ENCODE peak calls at places on chromosomes 4 and X, in seven cellular contexts. A is astrocyte of the spinal cord; N is effector memory CD4-positive, alpha-beta T cell; O is SJSA1; J is EL; W is GM04503; P is NCI-H1105 treated with DMSO at 0.1 percent for 48 hours. V is an unnamed sample.

GRCh38 chr4:94690851-94691254 is 66.9 kb upstream of the BMPR1B start:
- DNase-seq in A (peak), N (no peak), O (no peak), J (peak), W (peak), P (no peak), V (no peak)

GRCh38 chr4:6984611-6985115 is 58.5 kb upstream of the TADA2B start:
- DNase-seq in A (no peak), N (no peak), O (no peak), J (no peak), W (no peak), P (no peak), V (no peak)

GRCh38 chr4:185559913-185560281 is 24.6 kb upstream of the PDLIM3 start:
- DNase-seq in A (peak), N (no peak), O (peak), J (peak), W (no peak), P (no peak), V (no peak)

GRCh38 chr4:134365852-134366251 is 164.3 kb upstream of the PABPC4L start:
- DNase-seq in A (peak), N (no peak), O (no peak), J (peak), W (peak), P (no peak), V (no peak)

GRCh38 chr4:176587920-176588319 is 204.8 kb downstream of the VEGFC start:
- DNase-seq in A (peak), N (no peak), O (no peak), J (peak), W (peak), P (no peak), V (no peak)

GRCh38 chrX:9646471-9647038 is 119.1 kb downstream of the GPR143 start:
- DNase-seq in A (no peak), N (no peak), O (no peak), J (no peak), W (no peak), P (peak), V (no peak)

GRCh38 chr4:57071340-57071739 is 38.8 kb downstream of the IGFBP7 start:
- DNase-seq in A (no peak), N (no peak), O (no peak), J (peak), W (no peak), P (no peak), V (no peak)

GRCh38 chr4:17762705-17763104 is 18.7 kb downstream of the FAM184B start:
- DNase-seq in A (peak), N (no peak), O (no peak), J (peak), W (no peak), P (no peak), V (no peak)

GRCh38 chr4:118997601-118998000 is 108.9 kb downstream of the SYNPO2 start:
- DNase-seq in A (no peak), N (no peak), O (no peak), J (no peak), W (no peak), P (no peak), V (no peak)

GRCh38 chrX:111353810-111354209 is 58.2 kb downstream of the DCX start:
- DNase-seq in A (peak), N (no peak), O (no peak), J (no peak), W (no peak), P (no peak), V (no peak)

GRCh38 chrX:40383969-40384368 is 196.8 kb upstream of the ATP6AP2 start:
- DNase-seq in A (no peak), N (no peak), O (no peak), J (no peak), W (no peak), P (no peak), V (no peak)

GRCh38 chrX:34918856-34919255 is 23.7 kb upstream of the FAM47B start:
- DNase-seq in A (peak), N (no peak), O (peak), J (peak), W (peak), P (peak), V (no peak)

GRCh38 chrX:14964500-14964899 is 91.3 kb downstream of the MOSPD2 start:
- DNase-seq in A (peak), N (no peak), O (peak), J (peak), W (peak), P (no peak), V (no peak)

GRCh38 chr4:1469596-1470392 is 63.6 kb upstream of the NKX1-1 start:
- DNase-seq in A (no peak), N (no peak), O (no peak), J (no peak), W (no peak), P (no peak), V (no peak)

GRCh38 chr4:68152411-68152810 is 22.7 kb upstream of the TMPRSS11F start:
- DNase-seq in A (peak), N (no peak), O (no peak), J (no peak), W (no peak), P (no peak), V (no peak)

GRCh38 chr4:37767546-37767945 is 58.9 kb upstream of the PGM2 start:
- DNase-seq in A (peak), N (no peak), O (no peak), J (peak), W (no peak), P (peak), V (no peak)

GRCh38 chrX:136667446-136668168 is 19.6 kb downstream of the CD40LG start:
- DNase-seq in A (no peak), N (no peak), O (no peak), J (no peak), W (no peak), P (no peak), V (no peak)

GRCh38 chr4:109148577-109149075 is 153.8 kb downstream of the COL25A1 start:
- DNase-seq in A (no peak), N (no peak), O (no peak), J (no peak), W (no peak), P (no peak), V (no peak)

GRCh38 chrX:109826954-109827708 is 94.1 kb upstream of the ACSL4 start:
- DNase-seq in A (peak), N (no peak), O (peak), J (peak), W (peak), P (no peak), V (no peak)

GRCh38 chr4:138199568-138200235 is 42.4 kb downstream of the SLC7A11 start:
- DNase-seq in A (peak), N (no peak), O (no peak), J (no peak), W (no peak), P (peak), V (no peak)

GRCh38 chr4:106316773-106317409 is 541 bp downstream of the AIMP1 start:
- DNase-seq in A (no peak), N (no peak), O (no peak), J (no peak), W (no peak), P (no peak), V (no peak)